ENCODE peak calls at places on chromosomes 6 and 20, in eight cellular contexts. One of them, this sample, is unnamed.

GRCh38 chr6:169174516-169175359 is 78.9 kb downstream of the THBS2 start:
- DNase-seq in fibroblast of pulmonary artery: no peak
- DNase-seq in GM23338: no peak
- DNase-seq in AG10803: no peak
- DNase-seq in HFFc6: no peak
- DNase-seq in hepatocyte: no peak
- DNase-seq in bronchial epithelial cell: no peak
- DNase-seq in body of pancreas: no peak
- DNase-seq in this sample: no peak

GRCh38 chr6:115819506-115819905 is 241.2 kb downstream of the FRK start:
- DNase-seq in fibroblast of pulmonary artery: peak; percentile 8
- DNase-seq in GM23338: no peak
- DNase-seq in AG10803: no peak
- DNase-seq in HFFc6: no peak
- DNase-seq in hepatocyte: no peak
- DNase-seq in bronchial epithelial cell: peak; percentile 46
- DNase-seq in body of pancreas: no peak
- DNase-seq in this sample: no peak

GRCh38 chr6:46090115-46091079 is 39.4 kb upstream of the ENPP4 start:
- DNase-seq in fibroblast of pulmonary artery: peak; percentile 59
- DNase-seq in GM23338: peak; percentile 76
- DNase-seq in AG10803: peak; percentile 42
- DNase-seq in HFFc6: peak; percentile 41
- DNase-seq in hepatocyte: peak; percentile 81
- DNase-seq in bronchial epithelial cell: peak; percentile 37
- DNase-seq in body of pancreas: peak; percentile 71
- DNase-seq in this sample: no peak

GRCh38 chr6:10425973-10426780 is 11.3 kb upstream of the TFAP2A start:
- DNase-seq in fibroblast of pulmonary artery: no peak
- DNase-seq in GM23338: peak; percentile 72
- DNase-seq in AG10803: peak; percentile 44
- DNase-seq in HFFc6: peak; percentile 49
- DNase-seq in hepatocyte: peak; percentile 85
- DNase-seq in bronchial epithelial cell: no peak
- DNase-seq in body of pancreas: peak; percentile 57
- DNase-seq in this sample: no peak

GRCh38 chr6:134720353-134721094 is 229.4 kb downstream of the ALDH8A1 start:
- DNase-seq in fibroblast of pulmonary artery: peak; percentile 44
- DNase-seq in GM23338: no peak
- DNase-seq in AG10803: no peak
- DNase-seq in HFFc6: no peak
- DNase-seq in hepatocyte: no peak
- DNase-seq in bronchial epithelial cell: no peak
- DNase-seq in body of pancreas: no peak
- DNase-seq in this sample: no peak

GRCh38 chr6:37491830-37492208 is 7.9 kb downstream of the CCDC167 start:
- DNase-seq in fibroblast of pulmonary artery: no peak
- DNase-seq in GM23338: no peak
- DNase-seq in AG10803: no peak
- DNase-seq in HFFc6: no peak
- DNase-seq in hepatocyte: no peak
- DNase-seq in bronchial epithelial cell: no peak
- DNase-seq in body of pancreas: no peak
- DNase-seq in this sample: no peak

GRCh38 chr6:136969433-136969832 is 47.3 kb downstream of the SLC35D3 start:
- DNase-seq in fibroblast of pulmonary artery: no peak
- DNase-seq in GM23338: no peak
- DNase-seq in AG10803: no peak
- DNase-seq in HFFc6: no peak
- DNase-seq in hepatocyte: peak; percentile 53
- DNase-seq in bronchial epithelial cell: peak; percentile 83
- DNase-seq in body of pancreas: no peak
- DNase-seq in this sample: no peak

GRCh38 chr20:609371-609964 is 641 bp downstream of the TCF15 start:
- DNase-seq in fibroblast of pulmonary artery: no peak
- DNase-seq in GM23338: peak; percentile 46
- DNase-seq in AG10803: no peak
- DNase-seq in HFFc6: no peak
- DNase-seq in hepatocyte: no peak
- DNase-seq in bronchial epithelial cell: no peak
- DNase-seq in body of pancreas: no peak
- DNase-seq in this sample: no peak

GRCh38 chr20:8148501-8148900 is 16.4 kb downstream of the PLCB1 start:
- DNase-seq in fibroblast of pulmonary artery: no peak
- DNase-seq in GM23338: no peak
- DNase-seq in AG10803: no peak
- DNase-seq in HFFc6: no peak
- DNase-seq in hepatocyte: no peak
- DNase-seq in bronchial epithelial cell: peak; percentile 51
- DNase-seq in body of pancreas: no peak
- DNase-seq in this sample: no peak

GRCh38 chr6:162621246-162621645 is 106.3 kb downstream of the PRKN start:
- DNase-seq in fibroblast of pulmonary artery: peak; percentile 11
- DNase-seq in GM23338: peak; percentile 14
- DNase-seq in AG10803: no peak
- DNase-seq in HFFc6: no peak
- DNase-seq in hepatocyte: peak; percentile 56
- DNase-seq in bronchial epithelial cell: peak; percentile 50
- DNase-seq in body of pancreas: no peak
- DNase-seq in this sample: no peak

GRCh38 chr6:53659458-53659857 is 6.1 kb downstream of the KLHL31 start:
- DNase-seq in fibroblast of pulmonary artery: no peak
- DNase-seq in GM23338: no peak
- DNase-seq in AG10803: no peak
- DNase-seq in HFFc6: no peak
- DNase-seq in hepatocyte: no peak
- DNase-seq in bronchial epithelial cell: peak; percentile 74
- DNase-seq in body of pancreas: no peak
- DNase-seq in this sample: no peak

GRCh38 chr20:561437-562231 is 18.0 kb upstream of the CSNK2A1 start:
- DNase-seq in fibroblast of pulmonary artery: peak; percentile 78
- DNase-seq in GM23338: peak; percentile 88
- DNase-seq in AG10803: peak; percentile 59
- DNase-seq in HFFc6: peak; percentile 70
- DNase-seq in hepatocyte: peak; percentile 81
- DNase-seq in bronchial epithelial cell: peak; percentile 61
- DNase-seq in body of pancreas: peak; percentile 71
- DNase-seq in this sample: no peak

GRCh38 chr6:44679906-44680698 is 292.6 kb downstream of the CDC5L start:
- DNase-seq in fibroblast of pulmonary artery: no peak
- DNase-seq in GM23338: no peak
- DNase-seq in AG10803: no peak
- DNase-seq in HFFc6: no peak
- DNase-seq in hepatocyte: no peak
- DNase-seq in bronchial epithelial cell: peak; percentile 94
- DNase-seq in body of pancreas: no peak
- DNase-seq in this sample: no peak

GRCh38 chr6:71983131-71983530 is 96.8 kb downstream of the RIMS1 start:
- DNase-seq in fibroblast of pulmonary artery: no peak
- DNase-seq in GM23338: no peak
- DNase-seq in AG10803: no peak
- DNase-seq in HFFc6: no peak
- DNase-seq in hepatocyte: no peak
- DNase-seq in bronchial epithelial cell: no peak
- DNase-seq in body of pancreas: no peak
- DNase-seq in this sample: no peak

GRCh38 chr6:7542878-7543394 is 1.5 kb downstream of the DSP start:
- DNase-seq in fibroblast of pulmonary artery: peak; percentile 47
- DNase-seq in GM23338: peak; percentile 86
- DNase-seq in AG10803: peak; percentile 78
- DNase-seq in HFFc6: peak; percentile 50
- DNase-seq in hepatocyte: peak; percentile 94
- DNase-seq in bronchial epithelial cell: peak; percentile 67
- DNase-seq in body of pancreas: peak; percentile 91
- DNase-seq in this sample: no peak

GRCh38 chr6:52360601-52361346 is 1.2 kb upstream of the PAQR8 start:
- DNase-seq in fibroblast of pulmonary artery: no peak
- DNase-seq in GM23338: no peak
- DNase-seq in AG10803: no peak
- DNase-seq in HFFc6: no peak
- DNase-seq in hepatocyte: peak; percentile 56
- DNase-seq in bronchial epithelial cell: peak; percentile 30
- DNase-seq in body of pancreas: no peak
- DNase-seq in this sample: no peak

GRCh38 chr20:653110-653589 is at the start of gene SRXN1:
- DNase-seq in fibroblast of pulmonary artery: peak; percentile 92
- DNase-seq in GM23338: peak; percentile 93
- DNase-seq in AG10803: peak; percentile 93
- DNase-seq in HFFc6: peak; percentile 84
- DNase-seq in hepatocyte: peak; percentile 96
- DNase-seq in bronchial epithelial cell: peak; percentile 72
- DNase-seq in body of pancreas: peak; percentile 94
- DNase-seq in this sample: no peak

GRCh38 chr6:112237644-112238043 is 16.7 kb downstream of the LAMA4 start:
- DNase-seq in fibroblast of pulmonary artery: peak; percentile 98
- DNase-seq in GM23338: no peak
- DNase-seq in AG10803: peak; percentile 99
- DNase-seq in HFFc6: no peak
- DNase-seq in hepatocyte: no peak
- DNase-seq in bronchial epithelial cell: peak; percentile 47
- DNase-seq in body of pancreas: peak; percentile 33
- DNase-seq in this sample: no peak

GRCh38 chr6:80223743-80224212 is 117.3 kb downstream of the BCKDHB start:
- DNase-seq in fibroblast of pulmonary artery: peak; percentile 39
- DNase-seq in GM23338: no peak
- DNase-seq in AG10803: peak; percentile 98
- DNase-seq in HFFc6: peak; percentile 17
- DNase-seq in hepatocyte: no peak
- DNase-seq in bronchial epithelial cell: no peak
- DNase-seq in body of pancreas: no peak
- DNase-seq in this sample: no peak

GRCh38 chr20:48338717-48339116 is 489.1 kb downstream of the PREX1 start:
- DNase-seq in fibroblast of pulmonary artery: peak; percentile 77
- DNase-seq in GM23338: no peak
- DNase-seq in AG10803: peak; percentile 79
- DNase-seq in HFFc6: peak; percentile 5
- DNase-seq in hepatocyte: no peak
- DNase-seq in bronchial epithelial cell: no peak
- DNase-seq in body of pancreas: no peak
- DNase-seq in this sample: no peak

GRCh38 chr6:3357669-3358068 is 98.9 kb downstream of the PSMG4 start:
- DNase-seq in fibroblast of pulmonary artery: no peak
- DNase-seq in GM23338: no peak
- DNase-seq in AG10803: no peak
- DNase-seq in HFFc6: no peak
- DNase-seq in hepatocyte: no peak
- DNase-seq in bronchial epithelial cell: no peak
- DNase-seq in body of pancreas: no peak
- DNase-seq in this sample: no peak

GRCh38 chr20:18405826-18406225 is 61.0 kb downstream of the DZANK1 start:
- DNase-seq in fibroblast of pulmonary artery: no peak
- DNase-seq in GM23338: peak; percentile 70
- DNase-seq in AG10803: no peak
- DNase-seq in HFFc6: no peak
- DNase-seq in hepatocyte: no peak
- DNase-seq in bronchial epithelial cell: no peak
- DNase-seq in body of pancreas: no peak
- DNase-seq in this sample: no peak
- TF ChIP-seq CTCF in fibroblast of pulmonary artery: no peak
- TF ChIP-seq CTCF in GM23338: peak; percentile 37
- TF ChIP-seq CTCF in AG10803: no peak
- TF ChIP-seq CTCF in HFFc6: no peak
- TF ChIP-seq CTCF in hepatocyte: no peak
- TF ChIP-seq CTCF in bronchial epithelial cell: no peak
- TF ChIP-seq CTCF in body of pancreas: no peak
- TF ChIP-seq CTCF in this sample: no peak

GRCh38 chr20:46112430-46113020 is 5.6 kb upstream of the CD40 start:
- DNase-seq in fibroblast of pulmonary artery: no peak
- DNase-seq in GM23338: no peak
- DNase-seq in AG10803: no peak
- DNase-seq in HFFc6: no peak
- DNase-seq in hepatocyte: no peak
- DNase-seq in bronchial epithelial cell: no peak
- DNase-seq in body of pancreas: no peak
- DNase-seq in this sample: no peak

GRCh38 chr20:46111836-46112212 is 6.3 kb upstream of the CD40 start:
- DNase-seq in fibroblast of pulmonary artery: no peak
- DNase-seq in GM23338: no peak
- DNase-seq in AG10803: no peak
- DNase-seq in HFFc6: no peak
- DNase-seq in hepatocyte: no peak
- DNase-seq in bronchial epithelial cell: no peak
- DNase-seq in body of pancreas: no peak
- DNase-seq in this sample: no peak

GRCh38 chr20:46108976-46109375 is 9.1 kb upstream of the CD40 start:
- DNase-seq in fibroblast of pulmonary artery: no peak
- DNase-seq in GM23338: no peak
- DNase-seq in AG10803: no peak
- DNase-seq in HFFc6: no peak
- DNase-seq in hepatocyte: no peak
- DNase-seq in bronchial epithelial cell: no peak
- DNase-seq in body of pancreas: no peak
- DNase-seq in this sample: no peak

GRCh38 chr20:46111028-46111835 is 6.9 kb upstream of the CD40 start:
- DNase-seq in fibroblast of pulmonary artery: no peak
- DNase-seq in GM23338: no peak
- DNase-seq in AG10803: no peak
- DNase-seq in HFFc6: no peak
- DNase-seq in hepatocyte: no peak
- DNase-seq in bronchial epithelial cell: no peak
- DNase-seq in body of pancreas: no peak
- DNase-seq in this sample: no peak

GRCh38 chr20:46108435-46108841 is 9.7 kb upstream of the CD40 start:
- DNase-seq in fibroblast of pulmonary artery: no peak
- DNase-seq in GM23338: no peak
- DNase-seq in AG10803: no peak
- DNase-seq in HFFc6: no peak
- DNase-seq in hepatocyte: no peak
- DNase-seq in bronchial epithelial cell: no peak
- DNase-seq in body of pancreas: no peak
- DNase-seq in this sample: no peak
- TF ChIP-seq CTCF in fibroblast of pulmonary artery: no peak
- TF ChIP-seq CTCF in GM23338: no peak
- TF ChIP-seq CTCF in AG10803: no peak
- TF ChIP-seq CTCF in HFFc6: no peak
- TF ChIP-seq CTCF in hepatocyte: no peak
- TF ChIP-seq CTCF in bronchial epithelial cell: no peak
- TF ChIP-seq CTCF in body of pancreas: no peak
- TF ChIP-seq CTCF in this sample: no peak

DNA sequence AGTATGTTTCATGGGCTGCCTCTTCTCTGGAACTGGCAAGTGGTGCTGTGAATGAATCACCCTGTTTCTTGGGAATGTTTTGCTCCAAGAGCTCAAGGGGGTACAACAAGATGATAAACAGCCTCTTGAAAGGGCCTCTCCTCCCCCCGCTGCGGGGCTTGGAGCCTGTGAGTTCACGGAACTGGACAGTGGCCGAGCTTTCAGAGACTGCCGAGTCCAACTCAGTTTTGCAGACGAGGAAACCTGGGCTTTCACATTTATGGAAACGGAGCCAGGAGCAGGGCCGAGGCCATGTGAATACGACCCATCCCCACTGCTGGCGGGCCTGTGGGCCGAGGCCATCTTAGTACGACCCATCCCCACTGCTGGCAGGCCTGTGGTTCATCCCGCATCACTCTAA is 18.2 kb upstream of the SRC start:
- DNase-seq in fibroblast of pulmonary artery: peak; percentile 79
- DNase-seq in GM23338: no peak
- DNase-seq in AG10803: peak; percentile 95
- DNase-seq in HFFc6: peak; percentile 81
- DNase-seq in hepatocyte: peak; percentile 65
- DNase-seq in bronchial epithelial cell: no peak
- DNase-seq in body of pancreas: peak; percentile 49
- DNase-seq in this sample: peak; percentile 77
- TF ChIP-seq CTCF in fibroblast of pulmonary artery: no peak
- TF ChIP-seq CTCF in GM23338: no peak
- TF ChIP-seq CTCF in AG10803: no peak
- TF ChIP-seq CTCF in HFFc6: no peak
- TF ChIP-seq CTCF in hepatocyte: no peak
- TF ChIP-seq CTCF in bronchial epithelial cell: no peak
- TF ChIP-seq CTCF in body of pancreas: no peak
- TF ChIP-seq CTCF in this sample: no peak

GRCh38 chr6:40579101-40579500 is 8.1 kb downstream of the LRFN2 start:
- DNase-seq in fibroblast of pulmonary artery: no peak
- DNase-seq in GM23338: no peak
- DNase-seq in AG10803: no peak
- DNase-seq in HFFc6: no peak
- DNase-seq in hepatocyte: no peak
- DNase-seq in bronchial epithelial cell: no peak
- DNase-seq in body of pancreas: no peak
- DNase-seq in this sample: no peak
- TF ChIP-seq CTCF in fibroblast of pulmonary artery: no peak
- TF ChIP-seq CTCF in GM23338: no peak
- TF ChIP-seq CTCF in AG10803: no peak
- TF ChIP-seq CTCF in HFFc6: no peak
- TF ChIP-seq CTCF in hepatocyte: no peak
- TF ChIP-seq CTCF in bronchial epithelial cell: no peak
- TF ChIP-seq CTCF in body of pancreas: no peak
- TF ChIP-seq CTCF in this sample: no peak